ENCODE peak calls at places on chromosomes 16 and 17, in ten cellular contexts. J, D, R, P, W, M, H, A, K and B are unnamed samples.
A peak's percentile ranks its signal among the peaks of the same experiment; 100 is the strongest.

GRCh38 chr16:19071811-19072777 is 4.7 kb downstream of the COQ7 start:
- DNase-seq in R (peak; percentile 90), W (peak; percentile 56), M (no peak), K (no peak), A (peak; percentile 54), P (peak; percentile 68), H (peak; percentile 43), D (peak; percentile 37), J (peak; percentile 70), B (no peak)

GRCh38 chr16:81519298-81520150 is 74.9 kb downstream of the CMIP start:
- DNase-seq in J (no peak), P (no peak), M (no peak), W (no peak), D (no peak), A (no peak), K (no peak), R (peak; percentile 58), H (no peak), B (no peak)

GRCh38 chr16:70582280-70582978 is 58.8 kb downstream of the SF3B3 start:
- DNase-seq in A (no peak), P (no peak), R (peak; percentile 61), W (no peak), J (no peak), D (no peak), H (no peak), K (no peak), M (no peak), B (no peak)

GRCh38 chr16:87688876-87689815 is 76.6 kb downstream of the KLHDC4 start:
- DNase-seq in M (no peak), P (no peak), K (no peak), R (peak; percentile 91), W (no peak), J (no peak), H (peak; percentile 53), A (no peak), D (no peak), B (no peak)

GRCh38 chr16:48335961-48336360 is 49.3 kb downstream of the SIAH1 start:
- DNase-seq in J (no peak), R (no peak), M (peak; percentile 81), D (no peak), A (no peak), H (no peak), W (no peak), P (peak; percentile 72), K (no peak), B (peak; percentile 49)

GRCh38 chr16:31107465-31107867 is 720 bp upstream of the BCKDK start:
- DNase-seq in P (no peak), H (no peak), K (no peak), R (peak; percentile 50), A (no peak), J (no peak), M (no peak), W (no peak), D (no peak), B (no peak)

GRCh38 chr17:68302666-68303065 is 11.4 kb downstream of the ARSG start:
- DNase-seq in J (no peak), P (no peak), D (no peak), A (no peak), W (no peak), R (peak; percentile 35), K (no peak), M (no peak), H (no peak), B (no peak)

GRCh38 chr16:86669937-86670772 is 91.8 kb downstream of the FOXL1 start:
- DNase-seq in J (no peak), H (no peak), P (no peak), R (no peak), K (no peak), W (no peak), M (peak; percentile 58), D (peak; percentile 66), A (no peak), B (no peak)

GRCh38 chr17:67489273-67489672 is 112.2 kb downstream of the PITPNC1 start:
- DNase-seq in H (no peak), K (no peak), R (no peak), D (no peak), W (no peak), J (no peak), M (no peak), P (no peak), A (no peak), B (no peak)

GRCh38 chr17:42325026-42325425 is 36.7 kb downstream of the STAT5A start:
- DNase-seq in H (no peak), M (peak; percentile 64), A (no peak), W (no peak), P (peak; percentile 81), K (no peak), J (no peak), R (peak; percentile 97), D (no peak), B (peak; percentile 59)

GRCh38 chr17:8243827-8244226 is 4.0 kb downstream of the CTC1 start:
- DNase-seq in R (no peak), P (no peak), W (no peak), H (no peak), J (no peak), M (no peak), K (no peak), A (no peak), D (no peak), B (no peak)

DNA sequence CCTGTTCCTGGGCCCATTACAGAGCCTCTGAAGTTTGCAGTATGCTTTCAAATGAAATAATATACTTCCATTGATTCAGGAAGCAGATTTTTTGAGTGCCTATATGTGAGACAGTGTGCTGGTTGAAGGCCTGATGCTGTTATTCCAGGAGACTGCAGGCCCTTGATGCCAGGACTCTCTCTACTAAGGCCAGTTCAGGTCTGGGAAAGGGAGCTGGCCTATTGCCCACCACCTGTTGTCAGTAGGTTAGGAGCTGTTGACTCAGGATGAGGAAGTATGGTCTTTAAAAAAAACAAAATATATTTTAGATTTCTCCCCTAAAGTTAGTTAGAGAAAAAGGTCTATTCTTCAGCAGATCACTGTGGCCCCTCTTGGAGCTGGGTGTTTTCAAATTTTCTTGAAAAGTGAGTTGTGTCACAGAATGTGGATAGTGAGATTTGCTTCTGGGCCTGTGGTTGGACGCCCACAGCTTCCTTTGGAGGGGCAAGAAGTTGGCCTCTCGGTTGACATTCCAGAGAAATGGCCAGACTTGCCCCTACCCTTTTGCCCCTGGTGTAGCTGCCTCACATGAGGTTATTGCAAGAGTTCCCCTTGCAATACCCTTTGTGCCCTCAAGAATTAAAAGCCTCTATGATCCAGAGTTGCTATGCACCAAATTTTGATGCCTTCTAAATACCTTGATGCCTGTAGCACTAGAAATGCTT is 7.9 kb downstream of the ESRP2 start:
- DNase-seq in M (no peak), P (no peak), D (no peak), A (no peak), W (no peak), H (no peak), K (no peak), J (no peak), R (no peak), B (no peak)
- TF ChIP-seq CTCF in M (no peak), P (no peak), D (no peak), A (no peak), W (no peak), H (no peak), K (no peak), J (no peak), R (no peak), B (no peak)

DNA sequence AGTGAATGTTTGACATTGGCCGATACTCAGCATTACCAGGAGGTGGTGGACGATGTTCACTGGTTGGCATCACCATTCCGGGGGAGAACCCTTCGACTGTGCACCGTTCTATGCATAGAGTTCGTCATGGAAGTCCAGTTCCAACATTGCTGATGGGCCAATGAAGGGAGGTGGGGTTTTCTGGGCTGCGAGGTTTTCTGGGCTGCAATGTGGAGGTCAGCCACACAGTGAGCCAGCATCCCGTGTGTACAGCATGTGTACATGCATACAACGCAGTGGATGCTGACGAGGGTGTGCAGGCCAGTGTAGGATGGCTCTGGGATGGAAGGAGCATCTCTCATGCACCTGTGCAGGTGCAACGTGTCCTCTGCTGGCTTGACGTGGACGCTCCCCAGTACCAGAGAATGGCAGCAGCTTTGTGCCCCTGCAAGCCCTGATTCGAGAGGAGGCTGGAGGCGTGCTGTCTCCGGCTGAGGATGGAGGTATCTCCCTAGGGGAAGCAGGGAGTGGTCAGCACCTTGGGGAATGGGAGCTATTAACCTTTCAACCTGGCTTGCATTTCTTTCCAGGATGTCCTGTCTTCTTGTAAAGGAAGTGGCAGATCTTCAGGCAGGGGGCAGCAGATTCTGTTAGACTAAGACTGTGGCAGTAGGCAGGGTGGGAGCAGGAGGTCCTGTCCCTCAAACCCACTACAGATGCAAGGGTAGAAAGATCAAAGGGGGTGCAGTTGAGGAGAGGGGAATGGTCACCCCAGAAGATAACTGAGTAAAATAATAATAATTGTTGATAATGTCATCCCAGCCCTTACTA is 98.2 kb downstream of the CYLD start:
- DNase-seq in H (no peak), W (no peak), R (no peak), J (no peak), M (no peak), K (no peak), A (no peak), D (no peak), P (no peak), B (no peak)
- TF ChIP-seq CTCF in H (no peak), W (no peak), R (no peak), J (no peak), M (no peak), K (no peak), A (no peak), D (no peak), P (no peak), B (no peak)

DNA sequence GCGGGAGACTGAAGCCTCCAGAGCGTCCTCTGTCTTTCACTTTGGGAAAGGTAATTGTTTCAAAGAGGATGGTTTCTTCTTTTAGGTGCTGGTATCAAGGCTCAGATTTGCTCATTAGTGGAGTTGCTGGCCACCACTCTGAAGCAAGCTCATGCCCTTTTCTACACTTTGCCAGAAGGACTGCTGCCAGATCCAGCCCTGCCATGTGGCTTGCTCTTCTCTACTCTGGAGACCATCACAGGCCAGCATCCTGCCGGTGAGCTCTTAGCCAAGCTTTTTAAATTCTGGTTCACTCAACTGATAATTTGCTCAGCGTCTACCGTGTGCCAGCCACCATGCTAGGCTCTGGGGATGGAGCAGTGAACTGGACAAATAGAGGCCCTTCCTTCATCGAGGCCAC is 4.3 kb downstream of the COG1 start:
- DNase-seq in D (no peak), W (no peak), P (no peak), A (no peak), R (no peak), J (no peak), K (no peak), H (no peak), M (no peak), B (no peak)
- TF ChIP-seq CTCF in D (no peak), W (no peak), P (no peak), A (no peak), R (no peak), J (no peak), K (no peak), H (no peak), M (no peak), B (no peak)

DNA sequence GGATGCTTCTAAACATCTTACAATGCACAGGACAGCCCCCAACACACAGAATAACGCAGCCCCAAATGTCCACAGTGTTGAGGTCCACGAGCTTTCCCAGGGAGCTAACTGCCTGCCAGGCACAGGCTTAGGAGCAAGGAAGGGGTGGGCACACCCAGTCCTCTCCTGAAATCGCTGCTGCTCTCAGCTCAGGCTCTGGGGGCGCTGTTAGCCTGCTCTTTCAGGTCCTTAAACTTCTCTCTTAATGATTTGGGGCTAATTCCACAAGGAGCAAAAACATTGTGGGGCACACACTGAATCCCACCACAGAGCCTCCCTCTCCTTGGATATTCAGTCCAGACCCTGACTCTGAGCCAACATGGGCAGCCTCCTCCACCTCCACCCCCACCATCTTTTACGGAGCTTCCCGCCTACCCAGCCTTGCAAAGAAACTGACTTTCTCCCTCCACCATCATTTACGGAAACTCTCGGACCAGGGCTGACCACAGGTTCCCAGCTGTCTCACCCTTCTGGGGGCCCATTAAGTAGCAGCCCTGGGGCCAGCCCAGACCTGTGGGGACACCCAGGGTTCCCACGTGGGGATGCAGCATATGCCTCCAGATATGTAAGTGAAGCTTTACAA is 1.1 kb downstream of the CD300H start:
- DNase-seq in H (peak; percentile 34), M (no peak), J (no peak), D (no peak), R (peak; percentile 67), A (no peak), W (peak; percentile 61), K (no peak), P (peak; percentile 14), B (no peak)
- TF ChIP-seq CTCF in H (peak; percentile 81), M (peak; percentile 27), J (peak; percentile 45), D (peak; percentile 54), R (peak; percentile 79), A (no peak), W (peak; percentile 76), K (peak; percentile 79), P (peak; percentile 39), B (peak; percentile 36)